ENCODE peak calls at places on chromosomes 7 and 10, in seven cellular contexts. E is RPMI8226; Z is NCI-H1694; P is cerebellum; I is uterus; G is activated naive CD8-positive, alpha-beta T cell treated with anti-CD3 and anti-CD28 coated beads, Interleukin-2, amount 50 U/mL, for 24 hours; S is left ventricle myocardium inferior. N is an unnamed sample.

GRCh38 chr7:6027806-6028365 is 3.3 kb upstream of the ANKRD61 start:
- DNase-seq in E (no peak), Z (no peak), P (no peak), G (no peak), S (no peak), I (no peak), N (no peak)

GRCh38 chr10:4775808-4776207 is 50.2 kb upstream of the AKR1E2 start:
- DNase-seq in I (no peak), S (no peak), G (no peak), P (no peak), Z (no peak), E (no peak), N (no peak)

GRCh38 chr7:116083791-116084190 is 53.2 kb upstream of the TFEC start:
- DNase-seq in E (no peak), P (no peak), I (no peak), G (no peak), Z (no peak), S (no peak), N (no peak)

GRCh38 chr7:110522061-110522750 is 568.7 kb upstream of the LRRN3 start:
- DNase-seq in G (no peak), E (peak; percentile 86), P (peak; percentile 40), S (no peak), Z (peak; percentile 93), I (no peak), N (no peak)

GRCh38 chr10:62348029-62348428 is 26.1 kb upstream of the ZNF365 start:
- DNase-seq in I (no peak), P (no peak), E (no peak), G (no peak), Z (no peak), S (no peak), N (no peak)

GRCh38 chr7:135188298-135188984 is 17.9 kb upstream of the CYREN start:
- DNase-seq in Z (no peak), G (no peak), E (no peak), I (no peak), S (no peak), P (no peak), N (no peak)

GRCh38 chr10:4276151-4276550 is 491.1 kb upstream of the KLF6 start:
- DNase-seq in P (no peak), I (no peak), S (no peak), Z (no peak), G (no peak), E (no peak), N (no peak)

GRCh38 chr7:14950013-14950412 is 47.5 kb upstream of the DGKB start:
- DNase-seq in P (no peak), S (no peak), I (no peak), E (no peak), Z (no peak), G (no peak), N (no peak)

GRCh38 chr10:114635101-114635500 is 23.0 kb downstream of the ABLIM1 start:
- DNase-seq in S (no peak), Z (no peak), I (no peak), P (peak; percentile 66), E (no peak), G (no peak), N (no peak)

GRCh38 chr10:92387289-92387940 is 96.4 kb downstream of the MARCHF5 start:
- DNase-seq in E (peak; percentile 61), G (peak; percentile 8), Z (no peak), S (no peak), P (no peak), I (no peak), N (peak; percentile 45)

GRCh38 chr10:29895436-29895835 is 163.9 kb downstream of the JCAD start:
- DNase-seq in G (no peak), P (peak; percentile 7), I (peak; percentile 85), Z (no peak), S (peak; percentile 69), E (no peak), N (peak; percentile 86)

GRCh38 chr10:59072038-59072437 is 104.4 kb upstream of the PHYHIPL start:
- DNase-seq in P (no peak), S (no peak), I (no peak), Z (no peak), G (no peak), E (no peak), N (no peak)

GRCh38 chr7:95960706-95961244 is 188.4 kb downstream of the DYNC1I1 start:
- DNase-seq in Z (no peak), I (no peak), G (no peak), P (no peak), S (no peak), E (no peak), N (no peak)

GRCh38 chr10:63252095-63252762 is 119.1 kb downstream of the NRBF2 start:
- DNase-seq in Z (no peak), P (no peak), I (no peak), S (no peak), G (no peak), E (no peak), N (no peak)

GRCh38 chr10:72038458-72039001 is 49.8 kb downstream of the SPOCK2 start:
- DNase-seq in E (no peak), I (no peak), G (no peak), S (no peak), P (no peak), Z (no peak), N (peak; percentile 47)

GRCh38 chr7:44965441-44965903 is 13.3 kb downstream of the MYO1G start:
- DNase-seq in P (no peak), E (no peak), Z (no peak), I (no peak), G (no peak), S (no peak), N (no peak)

GRCh38 chr7:51666261-51666660 is 349.7 kb upstream of the COBL start:
- DNase-seq in S (no peak), E (no peak), G (no peak), Z (no peak), P (no peak), I (no peak), N (no peak)

GRCh38 chr7:29167721-29168120 is 21.4 kb upstream of the CPVL start:
- DNase-seq in S (no peak), G (no peak), Z (no peak), I (no peak), E (no peak), P (no peak), N (no peak)

GRCh38 chr7:114175140-114175539 is 239.5 kb upstream of the FOXP2 start:
- DNase-seq in Z (no peak), P (no peak), I (no peak), S (no peak), G (no peak), E (no peak), N (no peak)

GRCh38 chr10:102452672-102453340 is 1.5 kb upstream of the C10orf95 start:
- DNase-seq in I (no peak), P (no peak), Z (no peak), G (peak; percentile 80), S (no peak), E (no peak), N (peak; percentile 82)

GRCh38 chr7:40742270-40742669 is 607.5 kb downstream of the SUGCT start:
- DNase-seq in G (no peak), I (no peak), P (no peak), Z (no peak), E (no peak), S (no peak), N (no peak)

GRCh38 chr7:33880787-33881186 is 24.6 kb upstream of the BMPER start:
- DNase-seq in Z (no peak), G (no peak), P (no peak), I (no peak), S (no peak), E (no peak), N (no peak)

GRCh38 chr10:3095373-3096139 is 28.2 kb downstream of the PFKP start:
- DNase-seq in G (peak; percentile 53), I (peak; percentile 75), Z (no peak), S (no peak), E (peak; percentile 59), P (no peak), N (peak; percentile 96)

GRCh38 chr10:16612148-16612742 is 90.6 kb upstream of the C1QL3 start:
- DNase-seq in Z (no peak), P (no peak), I (no peak), G (peak; percentile 6), S (no peak), E (peak; percentile 56), N (peak; percentile 9)

GRCh38 chr7:17532861-17533404 is 234.5 kb downstream of the AHR start:
- DNase-seq in I (no peak), S (no peak), E (no peak), Z (no peak), P (no peak), G (no peak), N (peak; percentile 52)

GRCh38 chr10:4639960-4640359 is 186.0 kb upstream of the AKR1E2 start:
- DNase-seq in G (no peak), P (no peak), S (no peak), Z (no peak), E (no peak), I (no peak), N (no peak)

GRCh38 chr10:83367036-83367435 is 772.3 kb upstream of the GHITM start:
- DNase-seq in P (no peak), I (no peak), S (no peak), Z (no peak), E (no peak), G (no peak), N (no peak)

GRCh38 chr10:50516161-50516560 is 107.6 kb downstream of the SGMS1 start:
- DNase-seq in I (no peak), P (no peak), Z (no peak), E (no peak), G (no peak), S (no peak), N (no peak)

GRCh38 chr7:134602921-134603394 is 43.7 kb upstream of the BPGM start:
- DNase-seq in E (peak; percentile 8), Z (no peak), I (no peak), P (no peak), S (no peak), G (no peak), N (no peak)

GRCh38 chr10:132141076-132141475 is 45.7 kb upstream of the DPYSL4 start:
- DNase-seq in I (no peak), P (no peak), G (no peak), Z (no peak), S (peak; percentile 6), E (no peak), N (no peak)

GRCh38 chr7:28179081-28180030 is 1.2 kb downstream of the JAZF1 start:
- DNase-seq in I (peak; percentile 66), P (peak; percentile 82), G (peak; percentile 72), Z (no peak), E (peak; percentile 82), S (peak; percentile 85), N (peak; percentile 77)

GRCh38 chr10:72273410-72274212 is at the start of gene DDIT4:
- DNase-seq in P (peak; percentile 100), E (peak; percentile 98), Z (peak; percentile 92), G (peak; percentile 99), S (peak; percentile 100), I (peak; percentile 99), N (peak; percentile 100)

N was measured in hepatic stellate cell.